ENCODE peak calls at places on chromosome 4, in nine cellular contexts. W, B, X, G, S, P, F, I and R are unnamed samples.

GRCh38 chr4:38114435-38114834 is 154.2 kb downstream of the PTTG2 start:
- DNase-seq in W (no peak), B (no peak), X (no peak), G (no peak), S (no peak), P (no peak), F (no peak), I (no peak), R (peak; percentile 73)

GRCh38 chr4:55116450-55116849 is 8.9 kb downstream of the KDR start:
- DNase-seq in W (no peak), B (peak; percentile 46), X (no peak), G (no peak), S (no peak), P (no peak), F (no peak), I (no peak), R (peak; percentile 51)

GRCh38 chr4:183600189-183600685 is 58.7 kb downstream of the RWDD4 start:
- DNase-seq in W (no peak), B (peak; percentile 16), X (no peak), G (no peak), S (no peak), P (no peak), F (no peak), I (no peak), R (peak; percentile 76)

GRCh38 chr4:135186002-135186401 is 984.4 kb upstream of the PABPC4L start:
- DNase-seq in W (no peak), B (no peak), X (no peak), G (no peak), S (no peak), P (no peak), F (no peak), I (no peak), R (peak; percentile 78)

GRCh38 chr4:150495550-150495949 is 86.4 kb upstream of the MAB21L2 start:
- DNase-seq in W (no peak), B (no peak), X (no peak), G (no peak), S (no peak), P (no peak), F (no peak), I (no peak), R (no peak)

GRCh38 chr4:168893205-168893604 is 116.8 kb downstream of the CBR4 start:
- DNase-seq in W (no peak), B (no peak), X (no peak), G (no peak), S (no peak), P (no peak), F (no peak), I (no peak), R (no peak)

GRCh38 chr4:108850407-108850709 is 87.5 kb upstream of the ETNPPL start:
- DNase-seq in W (no peak), B (no peak), X (no peak), G (no peak), S (no peak), P (no peak), F (no peak), I (no peak), R (no peak)

GRCh38 chr4:23614284-23614892 is 275.5 kb downstream of the PPARGC1A start:
- DNase-seq in W (no peak), B (peak; percentile 43), X (no peak), G (no peak), S (no peak), P (peak; percentile 0), F (no peak), I (peak; percentile 33), R (peak; percentile 64)

GRCh38 chr4:61783050-61783449 is 582.9 kb downstream of the ADGRL3 start:
- DNase-seq in W (no peak), B (peak; percentile 60), X (no peak), G (no peak), S (no peak), P (peak; percentile 17), F (no peak), I (no peak), R (no peak)

GRCh38 chr4:107736924-107737448 is 17.0 kb upstream of the PAPSS1 start:
- DNase-seq in W (no peak), B (peak; percentile 54), X (no peak), G (no peak), S (peak; percentile 14), P (no peak), F (no peak), I (peak; percentile 45), R (peak; percentile 89)

GRCh38 chr4:89619230-89619962 is 217.6 kb downstream of the SNCA start:
- DNase-seq in W (no peak), B (no peak), X (no peak), G (no peak), S (no peak), P (no peak), F (no peak), I (no peak), R (no peak)

GRCh38 chr4:189792819-189793618 is 147.7 kb upstream of the FRG1 start:
- DNase-seq in W (no peak), B (peak; percentile 67), X (peak; percentile 40), G (peak; percentile 79), S (no peak), P (peak; percentile 52), F (no peak), I (peak; percentile 71), R (peak; percentile 96)

GRCh38 chr4:100362363-100362762 is 155.5 kb downstream of the EMCN start:
- DNase-seq in W (no peak), B (peak; percentile 41), X (no peak), G (no peak), S (no peak), P (peak; percentile 48), F (no peak), I (no peak), R (no peak)

GRCh38 chr4:124530464-124531077 is 182.0 kb downstream of the ANKRD50 start:
- DNase-seq in W (no peak), B (peak; percentile 23), X (no peak), G (no peak), S (no peak), P (peak; percentile 0), F (no peak), I (no peak), R (no peak)

GRCh38 chr4:78569291-78569821 is 17.8 kb downstream of the ANXA3 start:
- DNase-seq in W (no peak), B (peak; percentile 92), X (no peak), G (no peak), S (no peak), P (peak; percentile 71), F (no peak), I (no peak), R (peak; percentile 65)

GRCh38 chr4:87005690-87006461 is 71.1 kb downstream of the AFF1 start:
- DNase-seq in W (no peak), B (peak; percentile 25), X (peak; percentile 25), G (no peak), S (peak; percentile 19), P (no peak), F (no peak), I (peak; percentile 28), R (no peak)

GRCh38 chr4:107669068-107669467 is 51.0 kb downstream of the PAPSS1 start:
- DNase-seq in W (no peak), B (no peak), X (no peak), G (no peak), S (no peak), P (no peak), F (no peak), I (no peak), R (no peak)

GRCh38 chr4:98468744-98469143 is 189.7 kb downstream of the TSPAN5 start:
- DNase-seq in W (no peak), B (no peak), X (no peak), G (no peak), S (no peak), P (no peak), F (no peak), I (no peak), R (no peak)

GRCh38 chr4:146514651-146515379 is 6.9 kb downstream of the SLC10A7 start:
- DNase-seq in W (no peak), B (no peak), X (no peak), G (no peak), S (no peak), P (no peak), F (no peak), I (no peak), R (no peak)

GRCh38 chr4:163613375-163613774 is 118.9 kb downstream of the TMA16 start:
- DNase-seq in W (no peak), B (no peak), X (no peak), G (no peak), S (no peak), P (no peak), F (no peak), I (no peak), R (no peak)
- H3K4me3 ChIP-seq in W (peak overlapping the region; percentile 20), B (no peak overlapping the region), X (no peak overlapping the region), G (peak overlapping the region; percentile 45), S (no peak overlapping the region), P (no peak overlapping the region), F (no peak overlapping the region), I (no peak overlapping the region), R (no peak overlapping the region)

GRCh38 chr4:24666816-24667477 is 82.6 kb upstream of the DHX15 start:
- DNase-seq in W (no peak), B (no peak), X (no peak), G (no peak), S (no peak), P (no peak), F (no peak), I (no peak), R (no peak)
- H3K4me1 ChIP-seq in W (no peaks in the 10 kb centered on the region), B (no peaks in the 10 kb centered on the region), X (no peaks in the 10 kb centered on the region), G (no peaks in the 10 kb centered on the region), S (no peaks in the 10 kb centered on the region), P (no peaks in the 10 kb centered on the region), F (no peaks in the 10 kb centered on the region), I (no peaks in the 10 kb centered on the region), R (no peaks in the 10 kb centered on the region)

GRCh38 chr4:138312536-138312911 is 70.4 kb upstream of the SLC7A11 start:
- DNase-seq in W (no peak), B (no peak), X (no peak), G (no peak), S (no peak), P (no peak), F (no peak), I (no peak), R (no peak)
- H3K9me3 ChIP-seq in W (no peaks in the 10 kb centered on the region), B (no peaks in the 10 kb centered on the region), X (no peaks in the 10 kb centered on the region), G (no peaks in the 10 kb centered on the region), S (no peaks in the 10 kb centered on the region), P (no peaks in the 10 kb centered on the region), F (no peaks in the 10 kb centered on the region), I (no peaks in the 10 kb centered on the region), R (no peaks in the 10 kb centered on the region)

GRCh38 chr4:81626851-81627250 is 155.1 kb upstream of the RASGEF1B start:
- DNase-seq in W (no peak), B (no peak), X (no peak), G (no peak), S (no peak), P (no peak), F (no peak), I (no peak), R (no peak)

GRCh38 chr4:81628489-81628888 is 156.8 kb upstream of the RASGEF1B start:
- DNase-seq in W (no peak), B (no peak), X (no peak), G (no peak), S (no peak), P (peak; percentile 20), F (no peak), I (no peak), R (no peak)

GRCh38 chr4:81623434-81623833 is 151.7 kb upstream of the RASGEF1B start:
- DNase-seq in W (no peak), B (no peak), X (no peak), G (no peak), S (no peak), P (no peak), F (no peak), I (no peak), R (no peak)

GRCh38 chr4:81627617-81628016 is 155.9 kb upstream of the RASGEF1B start:
- DNase-seq in W (no peak), B (no peak), X (no peak), G (no peak), S (no peak), P (no peak), F (no peak), I (no peak), R (peak; percentile 61)

GRCh38 chr4:81625422-81626417 is 154.0 kb upstream of the RASGEF1B start:
- DNase-seq in W (no peak), B (no peak), X (no peak), G (no peak), S (no peak), P (no peak), F (no peak), I (no peak), R (no peak)
- H3K4me3 ChIP-seq in W (no peak overlapping the region), B (no peak overlapping the region), X (no peak overlapping the region), G (no peak overlapping the region), S (no peak overlapping the region), P (no peak overlapping the region), F (no peak overlapping the region), I (no peak overlapping the region), R (no peak overlapping the region)